ENCODE peak calls at places on chromosomes 1 and 21, in six cellular contexts. One of them, this sample, is unnamed.

GRCh38 chr1:88984553-88984945 is 7.9 kb downstream of the KYAT3 start:
- DNase-seq in colonic mucosa: no peak
- DNase-seq in thyroid gland: no peak
- DNase-seq in endothelial cell of umbilical vein: no peak
- DNase-seq in stomach: no peak
- DNase-seq in hepatocyte: no peak
- DNase-seq in this sample: no peak

GRCh38 chr1:232422901-232423300 is 207.0 kb downstream of the SIPA1L2 start:
- DNase-seq in thyroid gland: no peak
- DNase-seq in stomach: no peak
- DNase-seq in endothelial cell of umbilical vein: no peak
- DNase-seq in hepatocyte: no peak
- DNase-seq in colonic mucosa: no peak
- DNase-seq in this sample: no peak

GRCh38 chr1:53725238-53725689 is 13.7 kb downstream of the GLIS1 start:
- DNase-seq in endothelial cell of umbilical vein: no peak
- DNase-seq in stomach: no peak
- DNase-seq in thyroid gland: no peak
- DNase-seq in hepatocyte: peak
- DNase-seq in colonic mucosa: no peak
- DNase-seq in this sample: no peak

GRCh38 chr1:41806472-41807155 is 112.1 kb downstream of the HIVEP3 start:
- DNase-seq in hepatocyte: no peak
- DNase-seq in thyroid gland: no peak
- DNase-seq in stomach: no peak
- DNase-seq in endothelial cell of umbilical vein: no peak
- DNase-seq in colonic mucosa: no peak
- DNase-seq in this sample: no peak

GRCh38 chr1:18941221-18942141 is 15.0 kb downstream of the IFFO2 start:
- DNase-seq in thyroid gland: peak
- DNase-seq in hepatocyte: peak
- DNase-seq in stomach: no peak
- DNase-seq in colonic mucosa: no peak
- DNase-seq in endothelial cell of umbilical vein: peak
- DNase-seq in this sample: peak

GRCh38 chr1:95139039-95139438 is 21.9 kb downstream of the TLCD4 start:
- DNase-seq in thyroid gland: no peak
- DNase-seq in colonic mucosa: no peak
- DNase-seq in stomach: no peak
- DNase-seq in endothelial cell of umbilical vein: no peak
- DNase-seq in hepatocyte: no peak
- DNase-seq in this sample: no peak

GRCh38 chr1:39957299-39958020 is 2.5 kb downstream of the MFSD2A start:
- DNase-seq in colonic mucosa: no peak
- DNase-seq in stomach: no peak
- DNase-seq in endothelial cell of umbilical vein: no peak
- DNase-seq in thyroid gland: peak
- DNase-seq in hepatocyte: no peak
- DNase-seq in this sample: no peak

GRCh38 chr21:46619846-46620245 is 15.0 kb upstream of the S100B start:
- DNase-seq in hepatocyte: no peak
- DNase-seq in stomach: no peak
- DNase-seq in endothelial cell of umbilical vein: no peak
- DNase-seq in colonic mucosa: no peak
- DNase-seq in thyroid gland: no peak
- DNase-seq in this sample: peak

GRCh38 chr1:116432655-116433282 is 59.7 kb downstream of the ATP1A1 start:
- DNase-seq in stomach: no peak
- DNase-seq in endothelial cell of umbilical vein: no peak
- DNase-seq in colonic mucosa: no peak
- DNase-seq in thyroid gland: no peak
- DNase-seq in hepatocyte: no peak
- DNase-seq in this sample: no peak

GRCh38 chr1:66564250-66564649 is 30.3 kb downstream of the SGIP1 start:
- DNase-seq in thyroid gland: no peak
- DNase-seq in colonic mucosa: no peak
- DNase-seq in endothelial cell of umbilical vein: peak
- DNase-seq in stomach: no peak
- DNase-seq in hepatocyte: no peak
- DNase-seq in this sample: peak

GRCh38 chr1:63190171-63190570 is 132.2 kb upstream of the FOXD3 start:
- DNase-seq in stomach: no peak
- DNase-seq in hepatocyte: no peak
- DNase-seq in endothelial cell of umbilical vein: no peak
- DNase-seq in thyroid gland: no peak
- DNase-seq in colonic mucosa: no peak
- DNase-seq in this sample: no peak

GRCh38 chr1:2229032-2229920 is 1.2 kb downstream of the SKI start:
- DNase-seq in hepatocyte: peak
- DNase-seq in stomach: peak
- DNase-seq in thyroid gland: peak
- DNase-seq in colonic mucosa: peak
- DNase-seq in endothelial cell of umbilical vein: peak
- DNase-seq in this sample: no peak

GRCh38 chr1:75855010-75855409 is 58.3 kb downstream of the MSH4 start:
- DNase-seq in endothelial cell of umbilical vein: no peak
- DNase-seq in thyroid gland: no peak
- DNase-seq in colonic mucosa: no peak
- DNase-seq in stomach: no peak
- DNase-seq in hepatocyte: no peak
- DNase-seq in this sample: peak

GRCh38 chr21:37435719-37436118 is 69.1 kb downstream of the DYRK1A start:
- DNase-seq in hepatocyte: no peak
- DNase-seq in endothelial cell of umbilical vein: no peak
- DNase-seq in stomach: no peak
- DNase-seq in colonic mucosa: no peak
- DNase-seq in thyroid gland: no peak
- DNase-seq in this sample: no peak

GRCh38 chr1:224623743-224624333 is 7.7 kb downstream of the CNIH3 start:
- DNase-seq in colonic mucosa: peak
- DNase-seq in thyroid gland: no peak
- DNase-seq in endothelial cell of umbilical vein: peak
- DNase-seq in stomach: peak
- DNase-seq in hepatocyte: peak
- DNase-seq in this sample: peak

GRCh38 chr1:119372493-119373086 is 4.0 kb downstream of the HAO2 start:
- DNase-seq in thyroid gland: no peak
- DNase-seq in stomach: no peak
- DNase-seq in colonic mucosa: peak
- DNase-seq in endothelial cell of umbilical vein: no peak
- DNase-seq in hepatocyte: peak
- DNase-seq in this sample: no peak

GRCh38 chr1:230698130-230698529 is 15.8 kb downstream of the AGT start:
- DNase-seq in colonic mucosa: no peak
- DNase-seq in endothelial cell of umbilical vein: no peak
- DNase-seq in thyroid gland: no peak
- DNase-seq in hepatocyte: no peak
- DNase-seq in stomach: no peak
- DNase-seq in this sample: no peak

GRCh38 chr21:43944757-43945156 is 67.4 kb upstream of the TRAPPC10 start:
- DNase-seq in hepatocyte: no peak
- DNase-seq in stomach: no peak
- DNase-seq in colonic mucosa: no peak
- DNase-seq in endothelial cell of umbilical vein: no peak
- DNase-seq in thyroid gland: no peak
- DNase-seq in this sample: no peak

GRCh38 chr1:217647791-217648190 is 16.6 kb downstream of the SPATA17 start:
- DNase-seq in stomach: no peak
- DNase-seq in colonic mucosa: no peak
- DNase-seq in hepatocyte: no peak
- DNase-seq in thyroid gland: no peak
- DNase-seq in endothelial cell of umbilical vein: no peak
- DNase-seq in this sample: no peak

GRCh38 chr1:217115404-217116380 is 392.5 kb upstream of the ESRRG start:
- DNase-seq in hepatocyte: no peak
- DNase-seq in thyroid gland: no peak
- DNase-seq in stomach: no peak
- DNase-seq in endothelial cell of umbilical vein: no peak
- DNase-seq in colonic mucosa: no peak
- DNase-seq in this sample: no peak

GRCh38 chr1:14866841-14867626 is 268.5 kb downstream of the KAZN start:
- DNase-seq in thyroid gland: peak
- DNase-seq in colonic mucosa: no peak
- DNase-seq in endothelial cell of umbilical vein: no peak
- DNase-seq in stomach: no peak
- DNase-seq in hepatocyte: no peak
- DNase-seq in this sample: no peak

GRCh38 chr21:39660596-39660995 is 47.9 kb downstream of the B3GALT5 start:
- DNase-seq in endothelial cell of umbilical vein: peak
- DNase-seq in hepatocyte: peak
- DNase-seq in thyroid gland: no peak
- DNase-seq in colonic mucosa: peak
- DNase-seq in stomach: no peak
- DNase-seq in this sample: peak

GRCh38 chr1:201582261-201582951 is 43.5 kb downstream of the NAV1 start:
- DNase-seq in thyroid gland: peak
- DNase-seq in hepatocyte: peak
- DNase-seq in colonic mucosa: no peak
- DNase-seq in stomach: peak
- DNase-seq in endothelial cell of umbilical vein: no peak
- DNase-seq in this sample: peak

GRCh38 chr1:68788762-68789161 is 291.9 kb upstream of the DEPDC1 start:
- DNase-seq in endothelial cell of umbilical vein: no peak
- DNase-seq in colonic mucosa: no peak
- DNase-seq in hepatocyte: no peak
- DNase-seq in thyroid gland: no peak
- DNase-seq in stomach: no peak
- DNase-seq in this sample: no peak

GRCh38 chr1:61055110-61055614 is 27.2 kb upstream of the NFIA start:
- DNase-seq in endothelial cell of umbilical vein: peak
- DNase-seq in thyroid gland: no peak
- DNase-seq in colonic mucosa: peak
- DNase-seq in hepatocyte: peak
- DNase-seq in stomach: peak
- DNase-seq in this sample: no peak

GRCh38 chr1:50934838-50935237 is 25.2 kb downstream of the FAF1 start:
- DNase-seq in thyroid gland: no peak
- DNase-seq in endothelial cell of umbilical vein: no peak
- DNase-seq in colonic mucosa: no peak
- DNase-seq in hepatocyte: no peak
- DNase-seq in stomach: no peak
- DNase-seq in this sample: no peak

GRCh38 chr1:208242186-208242585 is 2.0 kb downstream of the PLXNA2 start:
- DNase-seq in stomach: no peak
- DNase-seq in colonic mucosa: no peak
- DNase-seq in thyroid gland: no peak
- DNase-seq in endothelial cell of umbilical vein: no peak
- DNase-seq in hepatocyte: no peak
- DNase-seq in this sample: no peak
- H3K4me3 ChIP-seq in stomach: peak
- H3K4me3 ChIP-seq in colonic mucosa: peak
- H3K4me3 ChIP-seq in thyroid gland: no peak
- H3K4me3 ChIP-seq in endothelial cell of umbilical vein: peak
- H3K4me3 ChIP-seq in hepatocyte: peak
- H3K4me3 ChIP-seq in this sample: peak

GRCh38 chr1:30795026-30795425 is 37.5 kb upstream of the LAPTM5 start:
- DNase-seq in endothelial cell of umbilical vein: no peak
- DNase-seq in thyroid gland: peak
- DNase-seq in stomach: no peak
- DNase-seq in hepatocyte: no peak
- DNase-seq in colonic mucosa: no peak
- DNase-seq in this sample: no peak

GRCh38 chr1:30801826-30802198 is 44.2 kb upstream of the LAPTM5 start:
- DNase-seq in colonic mucosa: peak
- DNase-seq in endothelial cell of umbilical vein: peak
- DNase-seq in stomach: peak
- DNase-seq in hepatocyte: peak
- DNase-seq in thyroid gland: peak
- DNase-seq in this sample: peak

GRCh38 chr1:30798954-30799491 is 41.4 kb upstream of the LAPTM5 start:
- DNase-seq in colonic mucosa: no peak
- DNase-seq in thyroid gland: no peak
- DNase-seq in hepatocyte: no peak
- DNase-seq in stomach: no peak
- DNase-seq in endothelial cell of umbilical vein: no peak
- DNase-seq in this sample: no peak

GRCh38 chr1:30794260-30794659 is 36.7 kb upstream of the LAPTM5 start:
- DNase-seq in thyroid gland: no peak
- DNase-seq in endothelial cell of umbilical vein: no peak
- DNase-seq in colonic mucosa: no peak
- DNase-seq in stomach: no peak
- DNase-seq in hepatocyte: no peak
- DNase-seq in this sample: no peak

DNA sequence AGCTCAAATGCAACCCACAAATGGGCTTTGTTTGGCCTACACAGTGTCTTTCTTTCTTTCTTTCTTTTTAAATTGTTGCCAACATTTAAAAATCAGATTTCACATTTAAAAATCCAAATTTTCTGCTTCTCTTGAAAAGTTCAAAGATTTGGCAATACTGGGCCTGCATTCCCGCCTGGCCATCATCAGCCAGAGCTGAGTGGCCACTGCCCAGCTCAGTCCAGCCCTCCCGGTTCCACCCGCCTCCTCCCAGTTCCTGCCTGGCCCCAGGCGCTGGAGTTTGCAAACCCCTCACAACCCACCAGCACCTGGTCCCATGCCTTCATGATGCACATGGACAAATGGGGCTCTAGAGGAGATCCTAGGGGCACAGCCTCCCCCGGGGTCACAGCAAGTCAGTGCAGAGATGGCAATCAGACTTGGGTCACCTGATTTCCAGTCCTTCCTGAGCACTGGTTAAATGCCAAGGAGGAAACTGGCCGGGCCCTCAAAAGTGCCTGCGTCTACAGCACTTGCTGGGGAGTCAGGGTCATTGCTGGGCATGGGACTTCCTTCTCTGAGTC is 40.9 kb upstream of the LAPTM5 start:
- DNase-seq in hepatocyte: no peak
- DNase-seq in thyroid gland: peak
- DNase-seq in stomach: peak
- DNase-seq in endothelial cell of umbilical vein: no peak
- DNase-seq in colonic mucosa: peak
- DNase-seq in this sample: no peak
- H3K27ac ChIP-seq in hepatocyte: no peak
- H3K27ac ChIP-seq in thyroid gland: no peak
- H3K27ac ChIP-seq in stomach: no peak
- H3K27ac ChIP-seq in endothelial cell of umbilical vein: no peak
- H3K27ac ChIP-seq in colonic mucosa: peak
- H3K27ac ChIP-seq in this sample: no peak

DNA sequence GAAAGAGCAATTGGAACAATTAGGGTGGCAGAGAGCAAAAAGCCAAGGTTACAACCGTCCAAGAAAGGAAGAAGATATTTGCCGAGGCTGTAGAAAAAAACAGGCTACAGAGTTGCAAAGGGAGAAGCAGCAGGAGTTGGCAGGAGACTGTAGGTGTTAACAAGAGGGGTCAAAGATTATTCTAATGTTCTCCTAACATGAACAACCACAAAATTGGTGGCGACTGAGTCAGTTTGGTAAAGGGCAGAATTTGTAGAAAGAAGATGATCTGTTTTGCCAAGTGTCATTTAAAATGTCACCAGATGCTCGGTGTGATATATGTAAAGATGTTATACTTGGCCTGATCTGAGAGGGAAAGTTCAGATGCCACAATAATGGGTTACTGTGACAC is 401 bp upstream of the PRUNE1 start:
- DNase-seq in endothelial cell of umbilical vein: no peak
- DNase-seq in hepatocyte: no peak
- DNase-seq in stomach: no peak
- DNase-seq in colonic mucosa: no peak
- DNase-seq in thyroid gland: no peak
- DNase-seq in this sample: no peak
- H3K4me3 ChIP-seq in endothelial cell of umbilical vein: peak
- H3K4me3 ChIP-seq in hepatocyte: no peak
- H3K4me3 ChIP-seq in stomach: peak
- H3K4me3 ChIP-seq in colonic mucosa: peak
- H3K4me3 ChIP-seq in thyroid gland: no peak
- H3K4me3 ChIP-seq in this sample: peak

GRCh38 chr1:103461171-103462105 is 64.1 kb upstream of the RNPC3 start:
- DNase-seq in hepatocyte: no peak
- DNase-seq in stomach: no peak
- DNase-seq in colonic mucosa: no peak
- DNase-seq in thyroid gland: no peak
- DNase-seq in endothelial cell of umbilical vein: peak
- DNase-seq in this sample: no peak
- H3K27ac ChIP-seq in hepatocyte: no peak
- H3K27ac ChIP-seq in stomach: no peak
- H3K27ac ChIP-seq in colonic mucosa: no peak
- H3K27ac ChIP-seq in thyroid gland: no peak
- H3K27ac ChIP-seq in endothelial cell of umbilical vein: no peak
- H3K27ac ChIP-seq in this sample: no peak

This sample was measured in brain microvascular endothelial cell.